ENCODE peak calls at places on chromosomes 13 and 19, in ten cellular contexts. One of them, this sample, is unnamed.

GRCh38 chr13:99971576-99972189 is at the start of gene ZIC5:
- DNase-seq in thoracic aorta: no peak
- DNase-seq in H9: peak; percentile 96
- DNase-seq in body of pancreas: no peak
- DNase-seq in ovary: no peak
- DNase-seq in AG04450: no peak
- DNase-seq in GM12864: no peak
- DNase-seq in osteocyte: peak; percentile 95
- DNase-seq in endothelial cell: peak; percentile 34
- DNase-seq in AG09309: no peak
- DNase-seq in this sample: no peak

GRCh38 chr13:53189162-53189561 is 160.5 kb downstream of the OLFM4 start:
- DNase-seq in thoracic aorta: no peak
- DNase-seq in H9: no peak
- DNase-seq in body of pancreas: no peak
- DNase-seq in ovary: no peak
- DNase-seq in AG04450: no peak
- DNase-seq in GM12864: no peak
- DNase-seq in osteocyte: no peak
- DNase-seq in endothelial cell: no peak
- DNase-seq in AG09309: no peak
- DNase-seq in this sample: no peak

GRCh38 chr13:44648392-44649117 is 72.4 kb upstream of the TSC22D1 start:
- DNase-seq in thoracic aorta: no peak
- DNase-seq in H9: no peak
- DNase-seq in body of pancreas: no peak
- DNase-seq in ovary: no peak
- DNase-seq in AG04450: no peak
- DNase-seq in GM12864: no peak
- DNase-seq in osteocyte: no peak
- DNase-seq in endothelial cell: no peak
- DNase-seq in AG09309: no peak
- DNase-seq in this sample: no peak

GRCh38 chr19:11539495-11540365 is 1.1 kb downstream of the CNN1 start:
- DNase-seq in thoracic aorta: no peak
- DNase-seq in H9: no peak
- DNase-seq in body of pancreas: no peak
- DNase-seq in ovary: peak; percentile 81
- DNase-seq in AG04450: no peak
- DNase-seq in GM12864: no peak
- DNase-seq in osteocyte: no peak
- DNase-seq in endothelial cell: no peak
- DNase-seq in AG09309: no peak
- DNase-seq in this sample: no peak

GRCh38 chr13:32471187-32471922 is 43.4 kb upstream of the N4BP2L1 start:
- DNase-seq in thoracic aorta: no peak
- DNase-seq in H9: no peak
- DNase-seq in body of pancreas: no peak
- DNase-seq in ovary: peak; percentile 69
- DNase-seq in AG04450: peak; percentile 26
- DNase-seq in GM12864: no peak
- DNase-seq in osteocyte: no peak
- DNase-seq in endothelial cell: no peak
- DNase-seq in AG09309: no peak
- DNase-seq in this sample: peak; percentile 73

GRCh38 chr13:20002766-20003165 is 44.2 kb downstream of the ZMYM2 start:
- DNase-seq in thoracic aorta: no peak
- DNase-seq in H9: no peak
- DNase-seq in body of pancreas: no peak
- DNase-seq in ovary: no peak
- DNase-seq in AG04450: no peak
- DNase-seq in GM12864: no peak
- DNase-seq in osteocyte: no peak
- DNase-seq in endothelial cell: no peak
- DNase-seq in AG09309: no peak
- DNase-seq in this sample: no peak

GRCh38 chr13:51032831-51033230 is 78.2 kb downstream of the C13orf42 start:
- DNase-seq in thoracic aorta: no peak
- DNase-seq in H9: no peak
- DNase-seq in body of pancreas: no peak
- DNase-seq in ovary: no peak
- DNase-seq in AG04450: no peak
- DNase-seq in GM12864: no peak
- DNase-seq in osteocyte: peak; percentile 3
- DNase-seq in endothelial cell: no peak
- DNase-seq in AG09309: no peak
- DNase-seq in this sample: peak; percentile 7

GRCh38 chr13:21539687-21540086 is 64.3 kb downstream of the MICU2 start:
- DNase-seq in thoracic aorta: no peak
- DNase-seq in H9: no peak
- DNase-seq in body of pancreas: no peak
- DNase-seq in ovary: no peak
- DNase-seq in AG04450: no peak
- DNase-seq in GM12864: no peak
- DNase-seq in osteocyte: no peak
- DNase-seq in endothelial cell: no peak
- DNase-seq in AG09309: no peak
- DNase-seq in this sample: no peak

GRCh38 chr19:42421591-42422031 is 5.6 kb downstream of the LIPE start:
- DNase-seq in thoracic aorta: no peak
- DNase-seq in H9: no peak
- DNase-seq in body of pancreas: peak; percentile 56
- DNase-seq in ovary: peak; percentile 31
- DNase-seq in AG04450: no peak
- DNase-seq in GM12864: no peak
- DNase-seq in osteocyte: no peak
- DNase-seq in endothelial cell: no peak
- DNase-seq in AG09309: no peak
- DNase-seq in this sample: peak; percentile 10

GRCh38 chr19:347946-348861 is 3.6 kb upstream of the MIER2 start:
- DNase-seq in thoracic aorta: no peak
- DNase-seq in H9: peak; percentile 70
- DNase-seq in body of pancreas: no peak
- DNase-seq in ovary: no peak
- DNase-seq in AG04450: no peak
- DNase-seq in GM12864: no peak
- DNase-seq in osteocyte: no peak
- DNase-seq in endothelial cell: no peak
- DNase-seq in AG09309: no peak
- DNase-seq in this sample: no peak

GRCh38 chr13:41313659-41314197 is 2.7 kb downstream of the NAA16 start:
- DNase-seq in thoracic aorta: no peak
- DNase-seq in H9: no peak
- DNase-seq in body of pancreas: no peak
- DNase-seq in ovary: no peak
- DNase-seq in AG04450: no peak
- DNase-seq in GM12864: no peak
- DNase-seq in osteocyte: no peak
- DNase-seq in endothelial cell: no peak
- DNase-seq in AG09309: no peak
- DNase-seq in this sample: no peak

GRCh38 chr19:3113100-3114017 is 19.2 kb downstream of the GNA11 start:
- DNase-seq in thoracic aorta: no peak
- DNase-seq in H9: no peak
- DNase-seq in body of pancreas: no peak
- DNase-seq in ovary: no peak
- DNase-seq in AG04450: no peak
- DNase-seq in GM12864: no peak
- DNase-seq in osteocyte: no peak
- DNase-seq in endothelial cell: no peak
- DNase-seq in AG09309: no peak
- DNase-seq in this sample: no peak

GRCh38 chr19:44747739-44748425 is 626 bp upstream of the BCL3 start:
- DNase-seq in thoracic aorta: no peak
- DNase-seq in H9: peak; percentile 61
- DNase-seq in body of pancreas: peak; percentile 66
- DNase-seq in ovary: peak; percentile 79
- DNase-seq in AG04450: no peak
- DNase-seq in GM12864: no peak
- DNase-seq in osteocyte: peak; percentile 87
- DNase-seq in endothelial cell: peak; percentile 25
- DNase-seq in AG09309: no peak
- DNase-seq in this sample: peak; percentile 77

DNA sequence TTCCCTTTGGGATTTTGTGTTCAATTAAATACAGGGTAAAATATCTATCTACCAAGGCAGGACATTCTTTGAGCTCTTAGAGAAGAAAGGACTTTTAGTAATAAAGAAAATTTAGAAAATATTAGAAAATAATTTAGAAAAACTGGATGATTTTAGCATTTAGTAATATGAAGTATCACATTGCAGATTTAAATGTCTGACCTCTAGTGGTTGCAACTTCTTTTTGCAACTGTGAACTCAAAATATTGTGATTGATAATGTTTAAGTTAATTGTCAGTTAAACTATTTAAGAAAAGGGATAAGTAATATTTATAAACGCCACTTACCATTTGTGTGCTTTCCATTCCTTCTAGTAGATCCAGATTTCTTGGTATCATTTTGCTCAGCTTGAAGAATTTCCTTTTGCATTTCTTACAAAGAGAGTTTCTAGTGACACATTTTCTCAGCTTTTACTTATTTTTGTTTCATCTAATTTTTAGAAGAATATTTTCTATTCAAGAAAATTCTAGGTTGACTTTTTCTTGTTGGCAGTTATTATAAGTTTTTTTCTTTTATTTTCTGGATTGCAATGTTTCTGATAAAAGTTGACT is 10.3 kb upstream of the POSTN start:
- DNase-seq in thoracic aorta: no peak
- DNase-seq in H9: no peak
- DNase-seq in body of pancreas: no peak
- DNase-seq in ovary: no peak
- DNase-seq in AG04450: no peak
- DNase-seq in GM12864: no peak
- DNase-seq in osteocyte: no peak
- DNase-seq in endothelial cell: no peak
- DNase-seq in AG09309: no peak
- DNase-seq in this sample: no peak
- TF ChIP-seq CTCF in thoracic aorta: no peak
- TF ChIP-seq CTCF in H9: peak; percentile 63
- TF ChIP-seq CTCF in body of pancreas: peak; percentile 12
- TF ChIP-seq CTCF in ovary: no peak
- TF ChIP-seq CTCF in AG04450: peak; percentile 58
- TF ChIP-seq CTCF in GM12864: no peak
- TF ChIP-seq CTCF in osteocyte: peak; percentile 66
- TF ChIP-seq CTCF in endothelial cell: peak; percentile 69
- TF ChIP-seq CTCF in AG09309: peak; percentile 45
- TF ChIP-seq CTCF in this sample: peak; percentile 55

GRCh38 chr13:47004022-47004421 is 107.2 kb upstream of the HTR2A start:
- DNase-seq in thoracic aorta: no peak
- DNase-seq in H9: no peak
- DNase-seq in body of pancreas: no peak
- DNase-seq in ovary: no peak
- DNase-seq in AG04450: no peak
- DNase-seq in GM12864: no peak
- DNase-seq in osteocyte: no peak
- DNase-seq in endothelial cell: no peak
- DNase-seq in AG09309: no peak
- DNase-seq in this sample: peak; percentile 49
- TF ChIP-seq CTCF in thoracic aorta: no peak
- TF ChIP-seq CTCF in H9: peak; percentile 25
- TF ChIP-seq CTCF in body of pancreas: no peak
- TF ChIP-seq CTCF in ovary: no peak
- TF ChIP-seq CTCF in AG04450: peak; percentile 20
- TF ChIP-seq CTCF in GM12864: no peak
- TF ChIP-seq CTCF in osteocyte: no peak
- TF ChIP-seq CTCF in endothelial cell: no peak
- TF ChIP-seq CTCF in AG09309: no peak
- TF ChIP-seq CTCF in this sample: peak; percentile 11

DNA sequence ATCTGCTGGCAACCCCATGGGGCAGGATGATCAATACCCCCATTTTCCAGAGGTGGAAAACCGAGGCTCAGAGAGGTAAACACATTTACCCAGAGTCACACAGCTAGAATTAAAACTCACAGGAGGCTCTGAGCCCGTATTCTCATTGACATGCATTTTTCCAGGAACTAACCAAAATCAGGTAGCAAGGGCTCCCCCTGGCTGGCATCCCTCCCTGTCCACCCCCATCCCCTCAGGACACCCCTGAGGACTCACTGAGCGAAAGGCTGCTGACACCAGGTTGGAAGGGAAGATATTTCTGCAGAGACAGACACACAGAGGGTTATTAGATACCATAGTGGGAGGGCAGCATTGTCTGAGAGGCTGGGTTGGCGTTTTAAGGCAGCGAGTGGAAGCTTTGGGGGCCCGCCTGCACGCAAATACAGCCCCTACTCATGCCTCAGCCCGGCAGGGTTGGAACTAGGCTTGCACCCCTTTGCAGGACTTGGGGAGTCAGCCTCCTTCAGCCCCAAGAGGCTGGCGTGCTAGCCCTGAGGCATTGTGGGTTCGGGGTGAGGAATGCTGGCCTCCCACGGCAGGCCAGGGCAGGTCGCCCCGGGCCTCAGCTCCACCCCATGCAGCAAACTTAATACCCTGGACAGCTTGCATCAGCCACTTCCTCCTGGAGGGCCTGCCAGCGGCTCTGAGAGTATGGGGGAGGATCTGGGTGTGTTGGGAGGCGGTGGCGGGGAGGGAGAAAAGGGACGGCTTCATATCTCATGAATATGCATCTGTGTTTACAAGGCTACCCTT is 3.9 kb downstream of the SLC1A5 start:
- DNase-seq in thoracic aorta: no peak
- DNase-seq in H9: peak; percentile 88
- DNase-seq in body of pancreas: peak; percentile 66
- DNase-seq in ovary: peak; percentile 75
- DNase-seq in AG04450: peak; percentile 86
- DNase-seq in GM12864: peak; percentile 74
- DNase-seq in osteocyte: peak; percentile 96
- DNase-seq in endothelial cell: peak; percentile 12
- DNase-seq in AG09309: peak; percentile 89
- DNase-seq in this sample: peak; percentile 97
- TF ChIP-seq CTCF in thoracic aorta: no peak
- TF ChIP-seq CTCF in H9: peak; percentile 59
- TF ChIP-seq CTCF in body of pancreas: no peak
- TF ChIP-seq CTCF in ovary: no peak
- TF ChIP-seq CTCF in AG04450: peak; percentile 43
- TF ChIP-seq CTCF in GM12864: peak; percentile 38
- TF ChIP-seq CTCF in osteocyte: peak; percentile 58
- TF ChIP-seq CTCF in endothelial cell: no peak
- TF ChIP-seq CTCF in AG09309: peak; percentile 41
- TF ChIP-seq CTCF in this sample: peak; percentile 46

GRCh38 chr13:63902141-63902540 is 2486.5 kb upstream of the PCDH20 start:
- DNase-seq in thoracic aorta: no peak
- DNase-seq in H9: no peak
- DNase-seq in body of pancreas: no peak
- DNase-seq in ovary: no peak
- DNase-seq in AG04450: no peak
- DNase-seq in GM12864: no peak
- DNase-seq in osteocyte: no peak
- DNase-seq in endothelial cell: no peak
- DNase-seq in AG09309: no peak
- DNase-seq in this sample: no peak

DNA sequence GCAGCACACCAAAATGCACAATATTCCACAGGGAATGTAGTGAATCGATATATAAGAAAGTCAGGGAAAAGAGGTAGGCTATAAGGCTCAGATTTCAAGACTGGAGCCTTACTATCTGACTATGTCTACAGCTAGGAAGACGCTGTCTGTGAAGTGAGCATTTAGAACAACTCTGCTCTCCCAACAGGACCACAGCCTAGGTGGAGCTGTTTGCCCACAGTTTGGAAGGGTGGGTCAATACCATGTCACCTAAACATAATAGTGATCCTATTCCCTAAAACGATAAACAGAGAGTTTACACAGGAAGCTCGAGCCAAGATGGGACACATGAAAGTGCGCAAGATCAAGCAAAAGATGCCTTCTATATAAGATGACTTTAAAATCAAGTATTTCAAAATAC is 2486.0 kb upstream of the PCDH20 start:
- DNase-seq in thoracic aorta: no peak
- DNase-seq in H9: no peak
- DNase-seq in body of pancreas: no peak
- DNase-seq in ovary: no peak
- DNase-seq in AG04450: no peak
- DNase-seq in GM12864: no peak
- DNase-seq in osteocyte: no peak
- DNase-seq in endothelial cell: no peak
- DNase-seq in AG09309: no peak
- DNase-seq in this sample: no peak
- TF ChIP-seq CTCF in thoracic aorta: no peak
- TF ChIP-seq CTCF in H9: peak; percentile 39
- TF ChIP-seq CTCF in body of pancreas: no peak
- TF ChIP-seq CTCF in ovary: no peak
- TF ChIP-seq CTCF in AG04450: no peak
- TF ChIP-seq CTCF in GM12864: no peak
- TF ChIP-seq CTCF in osteocyte: no peak
- TF ChIP-seq CTCF in endothelial cell: no peak
- TF ChIP-seq CTCF in AG09309: no peak
- TF ChIP-seq CTCF in this sample: no peak

This sample was measured in fibroblast of the aortic adventitia.